ENCODE peak calls at places on chromosomes 16 and 17, in five cellular contexts. One of them, this sample, is unnamed.

GRCh38 chr16:53726625-53727024 is 22.7 kb downstream of the FTO start:
- DNase-seq in cardiac fibroblast: no peak
- DNase-seq in left kidney: peak
- DNase-seq in stimulated activated CD4-positive, alpha-beta T cell treated with anti-CD3 and anti-CD28 coated beads, Interleukin-2, amount 100 ng/mL, for 24 hours: no peak
- DNase-seq in upper lobe of left lung: no peak
- DNase-seq in this sample: no peak

GRCh38 chr17:2435181-2435741 is 34.4 kb upstream of the MNT start:
- DNase-seq in cardiac fibroblast: peak
- DNase-seq in left kidney: peak
- DNase-seq in stimulated activated CD4-positive, alpha-beta T cell treated with anti-CD3 and anti-CD28 coated beads, Interleukin-2, amount 100 ng/mL, for 24 hours: no peak
- DNase-seq in upper lobe of left lung: no peak
- DNase-seq in this sample: no peak

GRCh38 chr16:84496991-84497390 is 7.5 kb downstream of the MEAK7 start:
- DNase-seq in cardiac fibroblast: no peak
- DNase-seq in left kidney: no peak
- DNase-seq in stimulated activated CD4-positive, alpha-beta T cell treated with anti-CD3 and anti-CD28 coated beads, Interleukin-2, amount 100 ng/mL, for 24 hours: no peak
- DNase-seq in upper lobe of left lung: peak
- DNase-seq in this sample: no peak

GRCh38 chr16:78666318-78666717 is 566.9 kb downstream of the WWOX start:
- DNase-seq in cardiac fibroblast: no peak
- DNase-seq in left kidney: no peak
- DNase-seq in stimulated activated CD4-positive, alpha-beta T cell treated with anti-CD3 and anti-CD28 coated beads, Interleukin-2, amount 100 ng/mL, for 24 hours: no peak
- DNase-seq in upper lobe of left lung: no peak
- DNase-seq in this sample: no peak

GRCh38 chr17:20300399-20301037 is 166.8 kb downstream of the LGALS9B start:
- DNase-seq in cardiac fibroblast: peak
- DNase-seq in left kidney: peak
- DNase-seq in stimulated activated CD4-positive, alpha-beta T cell treated with anti-CD3 and anti-CD28 coated beads, Interleukin-2, amount 100 ng/mL, for 24 hours: no peak
- DNase-seq in upper lobe of left lung: no peak
- DNase-seq in this sample: no peak

GRCh38 chr16:3467920-3468319 is 24.4 kb downstream of the NAA60 start:
- DNase-seq in cardiac fibroblast: no peak
- DNase-seq in left kidney: peak
- DNase-seq in stimulated activated CD4-positive, alpha-beta T cell treated with anti-CD3 and anti-CD28 coated beads, Interleukin-2, amount 100 ng/mL, for 24 hours: no peak
- DNase-seq in upper lobe of left lung: no peak
- DNase-seq in this sample: no peak

GRCh38 chr17:80497726-80498241 is 21.4 kb upstream of the NPTX1 start:
- DNase-seq in cardiac fibroblast: no peak
- DNase-seq in left kidney: no peak
- DNase-seq in stimulated activated CD4-positive, alpha-beta T cell treated with anti-CD3 and anti-CD28 coated beads, Interleukin-2, amount 100 ng/mL, for 24 hours: no peak
- DNase-seq in upper lobe of left lung: no peak
- DNase-seq in this sample: no peak

GRCh38 chr17:82351254-82351712 is 7.8 kb upstream of the TEX19 start:
- DNase-seq in cardiac fibroblast: no peak
- DNase-seq in left kidney: no peak
- DNase-seq in stimulated activated CD4-positive, alpha-beta T cell treated with anti-CD3 and anti-CD28 coated beads, Interleukin-2, amount 100 ng/mL, for 24 hours: no peak
- DNase-seq in upper lobe of left lung: no peak
- DNase-seq in this sample: no peak

GRCh38 chr17:55356440-55357328 is 65.0 kb downstream of the MMD start:
- DNase-seq in cardiac fibroblast: peak
- DNase-seq in left kidney: peak
- DNase-seq in stimulated activated CD4-positive, alpha-beta T cell treated with anti-CD3 and anti-CD28 coated beads, Interleukin-2, amount 100 ng/mL, for 24 hours: peak
- DNase-seq in upper lobe of left lung: peak
- DNase-seq in this sample: peak

GRCh38 chr16:31427441-31428276 is 501 bp downstream of the COX6A2 start:
- DNase-seq in cardiac fibroblast: peak
- DNase-seq in left kidney: peak
- DNase-seq in stimulated activated CD4-positive, alpha-beta T cell treated with anti-CD3 and anti-CD28 coated beads, Interleukin-2, amount 100 ng/mL, for 24 hours: peak
- DNase-seq in upper lobe of left lung: peak
- DNase-seq in this sample: peak

GRCh38 chr17:28643979-28644781 is 778 bp downstream of the BLTP2 start:
- DNase-seq in cardiac fibroblast: peak
- DNase-seq in left kidney: peak
- DNase-seq in stimulated activated CD4-positive, alpha-beta T cell treated with anti-CD3 and anti-CD28 coated beads, Interleukin-2, amount 100 ng/mL, for 24 hours: peak
- DNase-seq in upper lobe of left lung: peak
- DNase-seq in this sample: peak

GRCh38 chr17:63596856-63597557 is 3.7 kb upstream of the TACO1 start:
- DNase-seq in cardiac fibroblast: peak
- DNase-seq in left kidney: no peak
- DNase-seq in stimulated activated CD4-positive, alpha-beta T cell treated with anti-CD3 and anti-CD28 coated beads, Interleukin-2, amount 100 ng/mL, for 24 hours: no peak
- DNase-seq in upper lobe of left lung: no peak
- DNase-seq in this sample: no peak

GRCh38 chr16:4787068-4787467 is 1.1 kb downstream of the SEPTIN12 start:
- DNase-seq in cardiac fibroblast: no peak
- DNase-seq in left kidney: no peak
- DNase-seq in stimulated activated CD4-positive, alpha-beta T cell treated with anti-CD3 and anti-CD28 coated beads, Interleukin-2, amount 100 ng/mL, for 24 hours: no peak
- DNase-seq in upper lobe of left lung: no peak
- DNase-seq in this sample: no peak

GRCh38 chr17:81535480-81536298 is 7.5 kb downstream of the FSCN2 start:
- DNase-seq in cardiac fibroblast: no peak
- DNase-seq in left kidney: no peak
- DNase-seq in stimulated activated CD4-positive, alpha-beta T cell treated with anti-CD3 and anti-CD28 coated beads, Interleukin-2, amount 100 ng/mL, for 24 hours: no peak
- DNase-seq in upper lobe of left lung: no peak
- DNase-seq in this sample: no peak

GRCh38 chr17:82767041-82767754 is 15.3 kb downstream of the TBCD start:
- DNase-seq in cardiac fibroblast: peak
- DNase-seq in left kidney: peak
- DNase-seq in stimulated activated CD4-positive, alpha-beta T cell treated with anti-CD3 and anti-CD28 coated beads, Interleukin-2, amount 100 ng/mL, for 24 hours: peak
- DNase-seq in upper lobe of left lung: peak
- DNase-seq in this sample: no peak

GRCh38 chr16:31088459-31089183 is at the start of gene PRSS53:
- DNase-seq in cardiac fibroblast: no peak
- DNase-seq in left kidney: no peak
- DNase-seq in stimulated activated CD4-positive, alpha-beta T cell treated with anti-CD3 and anti-CD28 coated beads, Interleukin-2, amount 100 ng/mL, for 24 hours: no peak
- DNase-seq in upper lobe of left lung: no peak
- DNase-seq in this sample: no peak

GRCh38 chr17:78796134-78796900 is 14.2 kb upstream of the CYTH1 start:
- DNase-seq in cardiac fibroblast: no peak
- DNase-seq in left kidney: no peak
- DNase-seq in stimulated activated CD4-positive, alpha-beta T cell treated with anti-CD3 and anti-CD28 coated beads, Interleukin-2, amount 100 ng/mL, for 24 hours: no peak
- DNase-seq in upper lobe of left lung: no peak
- DNase-seq in this sample: no peak

GRCh38 chr17:28716740-28717577 is 709 bp downstream of the RAB34 start:
- DNase-seq in cardiac fibroblast: peak
- DNase-seq in left kidney: peak
- DNase-seq in stimulated activated CD4-positive, alpha-beta T cell treated with anti-CD3 and anti-CD28 coated beads, Interleukin-2, amount 100 ng/mL, for 24 hours: no peak
- DNase-seq in upper lobe of left lung: peak
- DNase-seq in this sample: no peak

GRCh38 chr17:28738680-28739384 is 5.0 kb upstream of the TRAF4 start:
- DNase-seq in cardiac fibroblast: no peak
- DNase-seq in left kidney: no peak
- DNase-seq in stimulated activated CD4-positive, alpha-beta T cell treated with anti-CD3 and anti-CD28 coated beads, Interleukin-2, amount 100 ng/mL, for 24 hours: peak
- DNase-seq in upper lobe of left lung: no peak
- DNase-seq in this sample: no peak

GRCh38 chr16:86490859-86491642 is 19.3 kb upstream of the FOXF1 start:
- DNase-seq in cardiac fibroblast: no peak
- DNase-seq in left kidney: no peak
- DNase-seq in stimulated activated CD4-positive, alpha-beta T cell treated with anti-CD3 and anti-CD28 coated beads, Interleukin-2, amount 100 ng/mL, for 24 hours: no peak
- DNase-seq in upper lobe of left lung: no peak
- DNase-seq in this sample: no peak

GRCh38 chr17:48031966-48032365 is 5.6 kb downstream of the COPZ2 start:
- DNase-seq in cardiac fibroblast: no peak
- DNase-seq in left kidney: no peak
- DNase-seq in stimulated activated CD4-positive, alpha-beta T cell treated with anti-CD3 and anti-CD28 coated beads, Interleukin-2, amount 100 ng/mL, for 24 hours: no peak
- DNase-seq in upper lobe of left lung: no peak
- DNase-seq in this sample: no peak

GRCh38 chr17:50177983-50178834 is 12.4 kb downstream of the SGCA start:
- DNase-seq in cardiac fibroblast: peak
- DNase-seq in left kidney: peak
- DNase-seq in stimulated activated CD4-positive, alpha-beta T cell treated with anti-CD3 and anti-CD28 coated beads, Interleukin-2, amount 100 ng/mL, for 24 hours: peak
- DNase-seq in upper lobe of left lung: peak
- DNase-seq in this sample: peak

GRCh38 chr16:49698931-49699715 is 156.8 kb downstream of the ZNF423 start:
- DNase-seq in cardiac fibroblast: peak
- DNase-seq in left kidney: peak
- DNase-seq in stimulated activated CD4-positive, alpha-beta T cell treated with anti-CD3 and anti-CD28 coated beads, Interleukin-2, amount 100 ng/mL, for 24 hours: no peak
- DNase-seq in upper lobe of left lung: no peak
- DNase-seq in this sample: no peak

GRCh38 chr16:48734220-48734619 is 124.2 kb upstream of the N4BP1 start:
- DNase-seq in cardiac fibroblast: no peak
- DNase-seq in left kidney: peak
- DNase-seq in stimulated activated CD4-positive, alpha-beta T cell treated with anti-CD3 and anti-CD28 coated beads, Interleukin-2, amount 100 ng/mL, for 24 hours: no peak
- DNase-seq in upper lobe of left lung: no peak
- DNase-seq in this sample: no peak

GRCh38 chr16:72847187-72848044 is 200.5 kb downstream of the ZFHX3 start:
- DNase-seq in cardiac fibroblast: peak
- DNase-seq in left kidney: peak
- DNase-seq in stimulated activated CD4-positive, alpha-beta T cell treated with anti-CD3 and anti-CD28 coated beads, Interleukin-2, amount 100 ng/mL, for 24 hours: no peak
- DNase-seq in upper lobe of left lung: no peak
- DNase-seq in this sample: no peak

GRCh38 chr17:4973431-4973830 is 5.8 kb upstream of the SPAG7 start:
- DNase-seq in cardiac fibroblast: no peak
- DNase-seq in left kidney: no peak
- DNase-seq in stimulated activated CD4-positive, alpha-beta T cell treated with anti-CD3 and anti-CD28 coated beads, Interleukin-2, amount 100 ng/mL, for 24 hours: no peak
- DNase-seq in upper lobe of left lung: no peak
- DNase-seq in this sample: no peak

GRCh38 chr17:57408064-57408811 is 151.9 kb downstream of the MSI2 start:
- DNase-seq in cardiac fibroblast: no peak
- DNase-seq in left kidney: peak
- DNase-seq in stimulated activated CD4-positive, alpha-beta T cell treated with anti-CD3 and anti-CD28 coated beads, Interleukin-2, amount 100 ng/mL, for 24 hours: no peak
- DNase-seq in upper lobe of left lung: no peak
- DNase-seq in this sample: no peak

GRCh38 chr17:49762148-49762941 is 1.6 kb downstream of the FAM117A start:
- DNase-seq in cardiac fibroblast: no peak
- DNase-seq in left kidney: no peak
- DNase-seq in stimulated activated CD4-positive, alpha-beta T cell treated with anti-CD3 and anti-CD28 coated beads, Interleukin-2, amount 100 ng/mL, for 24 hours: no peak
- DNase-seq in upper lobe of left lung: no peak
- DNase-seq in this sample: no peak

GRCh38 chr17:43927101-43927935 is 15.0 kb downstream of the PPY start:
- DNase-seq in cardiac fibroblast: no peak
- DNase-seq in left kidney: peak
- DNase-seq in stimulated activated CD4-positive, alpha-beta T cell treated with anti-CD3 and anti-CD28 coated beads, Interleukin-2, amount 100 ng/mL, for 24 hours: no peak
- DNase-seq in upper lobe of left lung: no peak
- DNase-seq in this sample: no peak

GRCh38 chr17:17088104-17088485 is 45.8 kb downstream of the MPRIP start:
- DNase-seq in cardiac fibroblast: no peak
- DNase-seq in left kidney: no peak
- DNase-seq in stimulated activated CD4-positive, alpha-beta T cell treated with anti-CD3 and anti-CD28 coated beads, Interleukin-2, amount 100 ng/mL, for 24 hours: no peak
- DNase-seq in upper lobe of left lung: no peak
- DNase-seq in this sample: no peak

GRCh38 chr17:51372345-51373004 is 112.1 kb downstream of the UTP18 start:
- DNase-seq in cardiac fibroblast: peak
- DNase-seq in left kidney: peak
- DNase-seq in stimulated activated CD4-positive, alpha-beta T cell treated with anti-CD3 and anti-CD28 coated beads, Interleukin-2, amount 100 ng/mL, for 24 hours: no peak
- DNase-seq in upper lobe of left lung: peak
- DNase-seq in this sample: no peak

GRCh38 chr17:28041844-28042656 is 427 bp upstream of the NLK start:
- DNase-seq in cardiac fibroblast: no peak
- DNase-seq in left kidney: no peak
- DNase-seq in stimulated activated CD4-positive, alpha-beta T cell treated with anti-CD3 and anti-CD28 coated beads, Interleukin-2, amount 100 ng/mL, for 24 hours: no peak
- DNase-seq in upper lobe of left lung: no peak
- DNase-seq in this sample: no peak

GRCh38 chr16:21580807-21581206 is 18.6 kb upstream of the METTL9 start:
- DNase-seq in cardiac fibroblast: no peak
- DNase-seq in left kidney: no peak
- DNase-seq in stimulated activated CD4-positive, alpha-beta T cell treated with anti-CD3 and anti-CD28 coated beads, Interleukin-2, amount 100 ng/mL, for 24 hours: no peak
- DNase-seq in upper lobe of left lung: no peak
- DNase-seq in this sample: no peak

GRCh38 chr16:67447508-67448076 is 16.7 kb downstream of the HSD11B2 start:
- DNase-seq in cardiac fibroblast: peak
- DNase-seq in left kidney: peak
- DNase-seq in stimulated activated CD4-positive, alpha-beta T cell treated with anti-CD3 and anti-CD28 coated beads, Interleukin-2, amount 100 ng/mL, for 24 hours: peak
- DNase-seq in upper lobe of left lung: peak
- DNase-seq in this sample: peak

GRCh38 chr17:12789075-12789975 is at the start of gene ARHGAP44:
- DNase-seq in cardiac fibroblast: peak
- DNase-seq in left kidney: peak
- DNase-seq in stimulated activated CD4-positive, alpha-beta T cell treated with anti-CD3 and anti-CD28 coated beads, Interleukin-2, amount 100 ng/mL, for 24 hours: peak
- DNase-seq in upper lobe of left lung: peak
- DNase-seq in this sample: no peak